ENCODE peak calls at places on chromosome 19, in six cellular contexts. One of them, this sample, is unnamed.

GRCh38 chr19:18414504-18415176 is 4.6 kb upstream of the SSBP4 start:
- DNase-seq in cardiac fibroblast: no peak
- DNase-seq in spleen: peak
- DNase-seq in AG09309: no peak
- DNase-seq in osteoblast: peak
- DNase-seq in right lobe of liver: peak
- DNase-seq in this sample: no peak

GRCh38 chr19:30664358-30665058 is 292.3 kb downstream of the ZNF536 start:
- DNase-seq in cardiac fibroblast: peak
- DNase-seq in spleen: peak
- DNase-seq in AG09309: no peak
- DNase-seq in osteoblast: no peak
- DNase-seq in right lobe of liver: peak
- DNase-seq in this sample: no peak

GRCh38 chr19:39771751-39772150 is 6.9 kb upstream of the LEUTX start:
- DNase-seq in cardiac fibroblast: no peak
- DNase-seq in spleen: no peak
- DNase-seq in AG09309: no peak
- DNase-seq in osteoblast: no peak
- DNase-seq in right lobe of liver: no peak
- DNase-seq in this sample: no peak

GRCh38 chr19:48490980-48491792 is 20.4 kb downstream of the LMTK3 start:
- DNase-seq in cardiac fibroblast: no peak
- DNase-seq in spleen: peak
- DNase-seq in AG09309: no peak
- DNase-seq in osteoblast: peak
- DNase-seq in right lobe of liver: peak
- DNase-seq in this sample: no peak

GRCh38 chr19:57192064-57192395 is 730 bp downstream of the ZNF264 start:
- DNase-seq in cardiac fibroblast: peak
- DNase-seq in spleen: no peak
- DNase-seq in AG09309: no peak
- DNase-seq in osteoblast: no peak
- DNase-seq in right lobe of liver: no peak
- DNase-seq in this sample: no peak

GRCh38 chr19:3573858-3574637 is 1.3 kb downstream of the HMG20B start:
- DNase-seq in cardiac fibroblast: peak
- DNase-seq in spleen: peak
- DNase-seq in AG09309: peak
- DNase-seq in osteoblast: peak
- DNase-seq in right lobe of liver: peak
- DNase-seq in this sample: no peak

GRCh38 chr19:43755256-43755801 is 567 bp upstream of the SMG9 start:
- DNase-seq in cardiac fibroblast: peak
- DNase-seq in spleen: peak
- DNase-seq in AG09309: no peak
- DNase-seq in osteoblast: peak
- DNase-seq in right lobe of liver: peak
- DNase-seq in this sample: no peak

GRCh38 chr19:47523473-47523872 is 8.6 kb upstream of the NAPA start:
- DNase-seq in cardiac fibroblast: no peak
- DNase-seq in spleen: no peak
- DNase-seq in AG09309: no peak
- DNase-seq in osteoblast: no peak
- DNase-seq in right lobe of liver: no peak
- DNase-seq in this sample: no peak

GRCh38 chr19:46717716-46718143 is 816 bp upstream of the PRKD2 start:
- DNase-seq in cardiac fibroblast: no peak
- DNase-seq in spleen: peak
- DNase-seq in AG09309: no peak
- DNase-seq in osteoblast: no peak
- DNase-seq in right lobe of liver: no peak
- DNase-seq in this sample: no peak

GRCh38 chr19:3659746-3660112 is 33.1 kb upstream of the CACTIN start:
- DNase-seq in cardiac fibroblast: no peak
- DNase-seq in spleen: no peak
- DNase-seq in AG09309: no peak
- DNase-seq in osteoblast: no peak
- DNase-seq in right lobe of liver: no peak
- DNase-seq in this sample: no peak

GRCh38 chr19:17762505-17763229 is 11.4 kb downstream of the FCHO1 start:
- DNase-seq in cardiac fibroblast: peak
- DNase-seq in spleen: no peak
- DNase-seq in AG09309: no peak
- DNase-seq in osteoblast: peak
- DNase-seq in right lobe of liver: no peak
- DNase-seq in this sample: no peak

GRCh38 chr19:4640247-4641000 is 1.1 kb downstream of the TNFAIP8L1 start:
- DNase-seq in cardiac fibroblast: no peak
- DNase-seq in spleen: peak
- DNase-seq in AG09309: no peak
- DNase-seq in osteoblast: peak
- DNase-seq in right lobe of liver: peak
- DNase-seq in this sample: no peak

GRCh38 chr19:51258165-51258564 is 7.3 kb downstream of the SIGLECL1 start:
- DNase-seq in cardiac fibroblast: no peak
- DNase-seq in spleen: no peak
- DNase-seq in AG09309: no peak
- DNase-seq in osteoblast: no peak
- DNase-seq in right lobe of liver: no peak
- DNase-seq in this sample: no peak

GRCh38 chr19:6802336-6803035 is 30.0 kb downstream of the VAV1 start:
- DNase-seq in cardiac fibroblast: peak
- DNase-seq in spleen: peak
- DNase-seq in AG09309: no peak
- DNase-seq in osteoblast: no peak
- DNase-seq in right lobe of liver: peak
- DNase-seq in this sample: no peak

GRCh38 chr19:47019431-47020041 is at the start of gene NPAS1:
- DNase-seq in cardiac fibroblast: no peak
- DNase-seq in spleen: no peak
- DNase-seq in AG09309: no peak
- DNase-seq in osteoblast: peak
- DNase-seq in right lobe of liver: no peak
- DNase-seq in this sample: no peak

GRCh38 chr19:3161453-3161852 is 17.1 kb upstream of the S1PR4 start:
- DNase-seq in cardiac fibroblast: peak
- DNase-seq in spleen: no peak
- DNase-seq in AG09309: no peak
- DNase-seq in osteoblast: peak
- DNase-seq in right lobe of liver: no peak
- DNase-seq in this sample: no peak

GRCh38 chr19:37572203-37572602 is 22.4 kb downstream of the ZNF571 start:
- DNase-seq in cardiac fibroblast: no peak
- DNase-seq in spleen: no peak
- DNase-seq in AG09309: no peak
- DNase-seq in osteoblast: no peak
- DNase-seq in right lobe of liver: no peak
- DNase-seq in this sample: no peak

GRCh38 chr19:17555929-17556813 is 722 bp downstream of the COLGALT1 start:
- DNase-seq in cardiac fibroblast: peak
- DNase-seq in spleen: peak
- DNase-seq in AG09309: no peak
- DNase-seq in osteoblast: peak
- DNase-seq in right lobe of liver: peak
- DNase-seq in this sample: peak

GRCh38 chr19:44992336-44993163 is 8.7 kb upstream of the RELB start:
- DNase-seq in cardiac fibroblast: no peak
- DNase-seq in spleen: no peak
- DNase-seq in AG09309: no peak
- DNase-seq in osteoblast: peak
- DNase-seq in right lobe of liver: no peak
- DNase-seq in this sample: no peak

GRCh38 chr19:10863107-10863700 is 8.1 kb upstream of the CARM1 start:
- DNase-seq in cardiac fibroblast: peak
- DNase-seq in spleen: no peak
- DNase-seq in AG09309: no peak
- DNase-seq in osteoblast: peak
- DNase-seq in right lobe of liver: no peak
- DNase-seq in this sample: no peak

GRCh38 chr19:32129141-32129540 is 216.3 kb upstream of the ZNF507 start:
- DNase-seq in cardiac fibroblast: no peak
- DNase-seq in spleen: no peak
- DNase-seq in AG09309: no peak
- DNase-seq in osteoblast: no peak
- DNase-seq in right lobe of liver: no peak
- DNase-seq in this sample: no peak

GRCh38 chr19:21750586-21751128 is 16.7 kb downstream of the ZNF100 start:
- DNase-seq in cardiac fibroblast: no peak
- DNase-seq in spleen: no peak
- DNase-seq in AG09309: no peak
- DNase-seq in osteoblast: no peak
- DNase-seq in right lobe of liver: no peak
- DNase-seq in this sample: no peak

GRCh38 chr19:3751236-3751635 is 10.3 kb downstream of the APBA3 start:
- DNase-seq in cardiac fibroblast: no peak
- DNase-seq in spleen: no peak
- DNase-seq in AG09309: no peak
- DNase-seq in osteoblast: no peak
- DNase-seq in right lobe of liver: no peak
- DNase-seq in this sample: no peak

GRCh38 chr19:58182577-58182988 is 278 bp upstream of the ZNF274 start:
- DNase-seq in cardiac fibroblast: no peak
- DNase-seq in spleen: no peak
- DNase-seq in AG09309: peak
- DNase-seq in osteoblast: no peak
- DNase-seq in right lobe of liver: no peak
- DNase-seq in this sample: no peak

GRCh38 chr19:39729594-39729993 is 8.2 kb downstream of the CLC start:
- DNase-seq in cardiac fibroblast: no peak
- DNase-seq in spleen: no peak
- DNase-seq in AG09309: no peak
- DNase-seq in osteoblast: no peak
- DNase-seq in right lobe of liver: no peak
- DNase-seq in this sample: no peak

GRCh38 chr19:33292595-33293254 is 9.6 kb downstream of the CEBPA start:
- DNase-seq in cardiac fibroblast: no peak
- DNase-seq in spleen: peak
- DNase-seq in AG09309: no peak
- DNase-seq in osteoblast: peak
- DNase-seq in right lobe of liver: peak
- DNase-seq in this sample: peak

GRCh38 chr19:10378124-10378523 is 2.2 kb downstream of the TYK2 start:
- DNase-seq in cardiac fibroblast: no peak
- DNase-seq in spleen: no peak
- DNase-seq in AG09309: no peak
- DNase-seq in osteoblast: peak
- DNase-seq in right lobe of liver: no peak
- DNase-seq in this sample: no peak

GRCh38 chr19:35059799-35060091 is 18.2 kb downstream of the HPN start:
- DNase-seq in cardiac fibroblast: no peak
- DNase-seq in spleen: no peak
- DNase-seq in AG09309: no peak
- DNase-seq in osteoblast: no peak
- DNase-seq in right lobe of liver: no peak
- DNase-seq in this sample: no peak
- TF ChIP-seq CTCF in cardiac fibroblast: no peak
- TF ChIP-seq CTCF in spleen: no peak
- TF ChIP-seq CTCF in AG09309: no peak
- TF ChIP-seq CTCF in osteoblast: no peak
- TF ChIP-seq CTCF in right lobe of liver: no peak
- TF ChIP-seq CTCF in this sample: no peak

DNA sequence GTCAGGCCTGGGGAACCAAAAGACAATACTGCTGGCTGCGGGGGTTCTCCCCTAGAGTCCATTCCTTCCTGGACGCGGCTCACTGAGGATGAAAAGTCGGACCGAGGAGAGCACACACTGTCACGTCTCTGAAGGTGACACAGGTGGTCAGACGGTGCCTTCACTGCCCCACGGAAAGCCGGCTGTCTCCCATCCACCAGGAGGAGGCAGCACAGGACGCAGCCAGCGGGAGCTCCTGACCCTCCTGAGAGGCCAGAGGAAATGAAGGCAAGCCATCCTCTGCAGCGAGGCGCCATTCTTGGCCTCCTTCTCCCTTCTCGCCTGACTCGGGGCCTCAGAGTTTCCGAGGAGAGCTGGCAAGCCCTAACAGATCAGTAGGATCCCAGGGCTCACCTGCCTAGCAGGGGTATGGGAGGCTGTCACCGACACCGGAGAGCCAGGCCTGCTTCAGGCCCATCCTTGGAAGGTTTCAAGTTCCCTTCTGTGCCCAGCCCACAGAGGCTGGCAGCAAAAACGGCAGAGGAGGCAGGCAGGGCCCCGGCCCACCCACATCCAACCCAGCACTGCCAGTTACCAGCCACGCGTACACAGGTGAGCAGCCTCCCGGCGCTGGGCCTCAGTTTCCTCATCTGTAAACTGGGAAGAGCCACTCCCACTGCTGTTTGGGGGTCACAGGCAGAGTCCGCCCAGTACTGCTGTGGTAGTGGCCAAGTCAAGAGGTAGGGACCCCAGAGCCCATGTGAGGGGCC is 4.5 kb downstream of the REXO1 start:
- DNase-seq in cardiac fibroblast: no peak
- DNase-seq in spleen: no peak
- DNase-seq in AG09309: no peak
- DNase-seq in osteoblast: no peak
- DNase-seq in right lobe of liver: peak
- DNase-seq in this sample: no peak
- TF ChIP-seq CTCF in cardiac fibroblast: peak
- TF ChIP-seq CTCF in spleen: no peak
- TF ChIP-seq CTCF in AG09309: no peak
- TF ChIP-seq CTCF in osteoblast: no peak
- TF ChIP-seq CTCF in right lobe of liver: no peak
- TF ChIP-seq CTCF in this sample: peak

DNA sequence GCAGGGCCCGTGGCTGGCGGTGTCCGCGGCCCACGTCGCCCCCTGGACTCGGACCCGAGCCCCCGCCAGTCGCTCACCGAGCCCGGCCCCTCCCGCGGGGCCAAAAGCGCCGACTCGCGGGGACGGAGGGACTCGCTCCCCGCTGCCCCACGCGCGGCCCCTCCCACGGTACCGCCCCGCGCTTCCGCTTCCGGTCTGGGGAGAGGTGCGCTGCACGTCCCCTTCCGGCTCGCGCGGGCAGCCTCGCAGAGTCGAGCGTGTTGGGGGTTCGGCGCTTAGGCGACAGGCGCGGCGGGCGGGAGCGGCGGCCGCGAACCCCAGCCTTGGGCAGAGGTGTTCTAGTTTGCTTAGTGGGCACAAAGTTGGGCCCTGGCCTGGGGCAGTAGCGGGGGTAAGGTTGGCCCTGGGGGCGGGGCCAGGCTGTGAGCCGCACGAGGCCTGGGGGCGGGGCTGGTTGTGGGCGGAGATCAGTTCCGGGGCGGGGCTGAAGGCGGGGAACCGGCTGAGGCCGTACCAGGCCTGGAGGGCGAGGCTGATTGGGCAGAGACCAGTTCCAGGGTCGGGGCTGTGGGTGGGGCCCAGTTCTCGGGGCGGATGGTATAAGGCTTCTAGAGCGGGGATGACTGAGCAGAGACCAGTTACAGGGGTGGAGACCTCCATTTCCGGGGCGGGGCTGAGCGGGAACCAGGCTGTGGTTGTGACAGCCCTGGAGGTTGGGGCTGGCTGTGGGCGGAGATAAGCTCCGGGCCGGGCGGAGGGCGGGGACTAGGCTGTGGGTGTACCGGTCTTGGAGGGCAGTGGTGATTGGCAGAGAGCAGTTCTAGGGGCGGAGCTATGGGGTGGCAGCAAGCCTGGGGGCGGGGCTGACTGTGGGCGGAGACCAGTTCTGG is at the start of the genes MBD3L1 and ZNF558:
- DNase-seq in cardiac fibroblast: peak
- DNase-seq in spleen: peak
- DNase-seq in AG09309: peak
- DNase-seq in osteoblast: peak
- DNase-seq in right lobe of liver: peak
- DNase-seq in this sample: peak
- TF ChIP-seq CTCF in cardiac fibroblast: no peak
- TF ChIP-seq CTCF in spleen: peak
- TF ChIP-seq CTCF in AG09309: no peak
- TF ChIP-seq CTCF in osteoblast: peak
- TF ChIP-seq CTCF in right lobe of liver: peak
- TF ChIP-seq CTCF in this sample: peak

GRCh38 chr19:13154911-13155471 is 4.8 kb downstream of the IER2 start:
- DNase-seq in cardiac fibroblast: no peak
- DNase-seq in spleen: peak
- DNase-seq in AG09309: no peak
- DNase-seq in osteoblast: peak
- DNase-seq in right lobe of liver: peak
- DNase-seq in this sample: no peak
- TF ChIP-seq CTCF in cardiac fibroblast: peak
- TF ChIP-seq CTCF in spleen: no peak
- TF ChIP-seq CTCF in AG09309: peak
- TF ChIP-seq CTCF in osteoblast: peak
- TF ChIP-seq CTCF in right lobe of liver: peak
- TF ChIP-seq CTCF in this sample: peak